ENCODE peak calls at places on chromosomes 16 and 17, in six cellular contexts. O, H, C, I, U and L are unnamed samples.
A peak's percentile ranks its signal among the peaks of the same experiment; 100 is the strongest.

GRCh38 chr16:51155199-51155607 is 4.1 kb upstream of the SALL1 start:
- DNase-seq in O (no peak), H (no peak), C (peak; percentile 69), I (peak; percentile 30), U (no peak), L (no peak)

GRCh38 chr16:50857881-50858280 is 116.0 kb downstream of the CYLD start:
- DNase-seq in O (no peak), H (no peak), C (no peak), I (no peak), U (no peak), L (no peak)

GRCh38 chr17:18041776-18042175 is 2.6 kb downstream of the GID4 start:
- DNase-seq in O (peak; percentile 75), H (no peak), C (no peak), I (no peak), U (no peak), L (peak; percentile 48)

GRCh38 chr16:85329059-85329812 is 217.0 kb upstream of the CIBAR2 start:
- DNase-seq in O (peak; percentile 41), H (no peak), C (no peak), I (no peak), U (no peak), L (peak; percentile 58)

GRCh38 chr16:85303354-85303883 is 191.1 kb upstream of the CIBAR2 start:
- DNase-seq in O (no peak), H (peak; percentile 88), C (peak; percentile 73), I (peak; percentile 33), U (no peak), L (no peak)

GRCh38 chr17:83081561-83082201 is 2.3 kb downstream of the METRNL start:
- DNase-seq in O (peak; percentile 43), H (no peak), C (peak; percentile 62), I (no peak), U (peak; percentile 78), L (no peak)

GRCh38 chr16:3467920-3468319 is 24.4 kb downstream of the NAA60 start:
- DNase-seq in O (peak; percentile 69), H (no peak), C (no peak), I (no peak), U (no peak), L (no peak)

GRCh38 chr16:66451548-66451947 is 24.5 kb downstream of the BEAN1 start:
- DNase-seq in O (no peak), H (no peak), C (no peak), I (no peak), U (no peak), L (no peak)

GRCh38 chr17:68429881-68430280 is 27.4 kb downstream of the WIPI1 start:
- DNase-seq in O (no peak), H (no peak), C (no peak), I (no peak), U (no peak), L (no peak)

GRCh38 chr16:2799852-2800226 is 1.6 kb downstream of the PRSS41 start:
- DNase-seq in O (peak; percentile 4), H (no peak), C (no peak), I (no peak), U (no peak), L (no peak)

GRCh38 chr17:35245196-35245486 is 2.3 kb downstream of the SLFN5 start:
- DNase-seq in O (peak; percentile 97), H (no peak), C (no peak), I (no peak), U (no peak), L (peak; percentile 32)

GRCh38 chr17:8475227-8475626 is 39.5 kb downstream of the NDEL1 start:
- DNase-seq in O (no peak), H (no peak), C (no peak), I (no peak), U (no peak), L (no peak)

GRCh38 chr17:48718162-48718780 is 4.0 kb downstream of the PRAC1 start:
- DNase-seq in O (no peak), H (no peak), C (no peak), I (no peak), U (no peak), L (no peak)

GRCh38 chr17:47703671-47704070 is 9.7 kb downstream of the TBKBP1 start:
- DNase-seq in O (no peak), H (no peak), C (no peak), I (no peak), U (no peak), L (no peak)

GRCh38 chr16:2983706-2984136 is 3.5 kb upstream of the PKMYT1 start:
- DNase-seq in O (peak; percentile 69), H (peak; percentile 92), C (peak; percentile 83), I (peak; percentile 65), U (peak; percentile 68), L (peak; percentile 89)

GRCh38 chr16:2205967-2206313 is 686 bp downstream of the MLST8 start:
- DNase-seq in O (no peak), H (no peak), C (no peak), I (no peak), U (no peak), L (no peak)

GRCh38 chr17:73048170-73048569 is 44.3 kb downstream of the SLC39A11 start:
- DNase-seq in O (no peak), H (no peak), C (no peak), I (no peak), U (no peak), L (no peak)

GRCh38 chr17:81665205-81666091 is 957 bp downstream of the OXLD1 start:
- DNase-seq in O (peak; percentile 6), H (peak; percentile 67), C (peak; percentile 32), I (no peak), U (no peak), L (no peak)

GRCh38 chr16:73040136-73040535 is 7.8 kb downstream of the ZFHX3 start:
- DNase-seq in O (no peak), H (no peak), C (peak; percentile 51), I (no peak), U (no peak), L (no peak)

GRCh38 chr17:44188757-44189403 is 2.1 kb downstream of the TMUB2 start:
- DNase-seq in O (no peak), H (no peak), C (no peak), I (no peak), U (no peak), L (no peak)

GRCh38 chr17:63972796-63973195 is at the start of gene SCN4A:
- DNase-seq in O (no peak), H (no peak), C (no peak), I (no peak), U (no peak), L (no peak)

GRCh38 chr16:89495121-89495520 is 4.8 kb upstream of the ANKRD11 start:
- DNase-seq in O (peak; percentile 80), H (no peak), C (no peak), I (no peak), U (no peak), L (peak; percentile 61)

GRCh38 chr17:52157603-52158449 is 688 bp downstream of the CA10 start:
- DNase-seq in O (no peak), H (no peak), C (no peak), I (no peak), U (no peak), L (no peak)

GRCh38 chr17:42760652-42761581 is at the start of gene RAMP2:
- DNase-seq in O (no peak), H (no peak), C (peak; percentile 30), I (peak; percentile 42), U (no peak), L (no peak)

GRCh38 chr16:29804455-29805231 is 1.7 kb upstream of the MAZ start:
- DNase-seq in O (no peak), H (no peak), C (peak; percentile 85), I (peak; percentile 64), U (no peak), L (peak; percentile 76)

GRCh38 chr17:71987634-71988033 is 133.2 kb upstream of the SOX9 start:
- DNase-seq in O (peak; percentile 21), H (no peak), C (no peak), I (no peak), U (peak; percentile 40), L (no peak)

GRCh38 chr17:3845754-3846738 is at the start of gene NCBP3:
- DNase-seq in O (peak; percentile 91), H (peak; percentile 97), C (peak; percentile 91), I (peak; percentile 86), U (peak; percentile 81), L (peak; percentile 95)
- TF ChIP-seq POLR2A in O (peak; percentile 95), H (peak; percentile 66), C (peak; percentile 88), I (peak; percentile 81), U (no peak), L (peak; percentile 77)

DNA sequence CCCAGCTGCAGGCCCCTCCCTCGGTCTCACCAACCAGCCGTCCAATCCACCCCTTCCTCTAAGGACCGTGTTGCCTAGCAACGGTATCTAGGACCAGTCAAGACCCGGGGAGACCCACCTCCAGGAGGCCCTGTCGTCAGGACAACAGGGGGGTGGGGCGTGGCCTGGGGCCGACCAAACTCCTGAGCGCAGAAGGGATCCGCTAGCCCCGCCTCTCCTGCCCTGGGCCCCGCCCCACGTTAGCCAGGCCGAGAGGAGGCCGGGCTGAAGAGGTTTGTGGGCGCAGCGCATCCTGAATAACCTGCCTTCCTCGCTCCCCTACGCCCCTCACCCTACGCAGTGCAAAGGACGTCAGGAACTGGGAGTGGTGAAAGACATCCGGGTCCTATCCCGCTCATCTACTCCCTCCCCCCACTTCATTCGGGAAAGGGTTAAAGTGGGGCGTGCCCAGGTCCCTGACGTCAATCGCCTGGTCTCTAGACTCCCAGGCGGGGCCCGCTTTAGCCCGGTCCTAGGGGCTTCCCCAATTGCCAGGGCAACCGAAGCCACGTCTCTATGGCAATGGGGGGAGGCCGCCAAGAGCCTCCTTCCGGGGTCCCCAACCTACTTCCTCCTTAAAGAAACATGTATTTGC is 14.7 kb downstream of the DLG4 start:
- DNase-seq in O (peak; percentile 85), H (peak; percentile 99), C (peak; percentile 62), I (peak; percentile 93), U (peak; percentile 70), L (no peak)
- TF ChIP-seq POLR2A in O (no peak), H (no peak), C (no peak), I (peak; percentile 67), U (no peak), L (no peak)

GRCh38 chr16:58499615-58500328 is at the start of gene NDRG4:
- DNase-seq in O (peak; percentile 87), H (no peak), C (no peak), I (no peak), U (no peak), L (peak; percentile 82)
- TF ChIP-seq POLR2A in O (peak; percentile 58), H (no peak), C (no peak), I (no peak), U (no peak), L (peak; percentile 80)

GRCh38 chr17:55157165-55157564 is 107.6 kb upstream of the HLF start:
- DNase-seq in O (peak; percentile 53), H (no peak), C (peak; percentile 60), I (no peak), U (no peak), L (no peak)

GRCh38 chr17:55152236-55152635 is 112.5 kb upstream of the HLF start:
- DNase-seq in O (peak; percentile 61), H (no peak), C (no peak), I (no peak), U (no peak), L (no peak)

GRCh38 chr17:55155867-55156560 is 108.7 kb upstream of the HLF start:
- DNase-seq in O (no peak), H (no peak), C (no peak), I (no peak), U (no peak), L (no peak)

GRCh38 chr17:55158439-55158838 is 106.3 kb upstream of the HLF start:
- DNase-seq in O (no peak), H (no peak), C (no peak), I (no peak), U (no peak), L (peak; percentile 7)

DNA sequence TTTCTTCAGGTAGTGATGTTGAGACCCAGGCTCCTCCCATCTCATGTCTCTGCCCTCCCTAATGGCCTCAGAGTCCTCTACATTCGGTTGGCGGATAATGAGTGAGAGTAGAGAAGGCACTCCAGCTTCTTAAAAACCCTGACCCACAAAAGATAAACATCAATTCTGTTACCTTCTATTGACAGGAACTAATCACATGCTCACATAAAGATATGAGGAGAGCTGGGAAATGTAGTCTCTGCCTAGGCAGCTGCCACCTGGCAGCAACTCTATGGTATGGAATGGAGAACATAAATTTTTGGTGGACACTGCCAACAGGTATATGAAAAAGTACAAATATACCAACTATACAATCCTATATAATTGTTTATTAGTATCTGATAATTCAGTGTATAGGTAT is 110.7 kb upstream of the HLF start:
- DNase-seq in O (no peak), H (no peak), C (no peak), I (no peak), U (no peak), L (no peak)
- TF ChIP-seq POLR2A in O (no peak), H (no peak), C (no peak), I (no peak), U (no peak), L (no peak)